ENCODE peak calls at places on chromosomes 7 and 10, in six cellular contexts. One of them, this sample, is unnamed.

GRCh38 chr7:37942934-37943610 is 22.6 kb downstream of the EPDR1 start:
- DNase-seq in foreskin fibroblast: peak
- DNase-seq in AG08396: no peak
- DNase-seq in HCT116: no peak
- DNase-seq in Kasumi-1: no peak
- DNase-seq in head of caudate nucleus: peak
- DNase-seq in this sample: no peak

GRCh38 chr10:125878957-125879835 is 1.9 kb downstream of the DHX32 start:
- DNase-seq in Kasumi-1: no peak
- DNase-seq in HCT116: peak
- DNase-seq in AG08396: peak
- DNase-seq in head of caudate nucleus: no peak
- DNase-seq in foreskin fibroblast: peak
- DNase-seq in this sample: peak

GRCh38 chr7:130987092-130987491 is 253.1 kb upstream of the KLF14 start:
- DNase-seq in Kasumi-1: no peak
- DNase-seq in head of caudate nucleus: no peak
- DNase-seq in AG08396: no peak
- DNase-seq in foreskin fibroblast: no peak
- DNase-seq in HCT116: no peak
- DNase-seq in this sample: no peak

GRCh38 chr7:19248681-19249080 is 103.5 kb upstream of the FERD3L start:
- DNase-seq in foreskin fibroblast: peak
- DNase-seq in Kasumi-1: no peak
- DNase-seq in HCT116: no peak
- DNase-seq in AG08396: peak
- DNase-seq in head of caudate nucleus: no peak
- DNase-seq in this sample: peak

GRCh38 chr10:6279540-6280267 is 77.0 kb downstream of the PFKFB3 start:
- DNase-seq in head of caudate nucleus: no peak
- DNase-seq in Kasumi-1: no peak
- DNase-seq in HCT116: peak
- DNase-seq in AG08396: peak
- DNase-seq in foreskin fibroblast: peak
- DNase-seq in this sample: peak

GRCh38 chr7:22093003-22093402 is 147.3 kb upstream of the CDCA7L start:
- DNase-seq in foreskin fibroblast: peak
- DNase-seq in Kasumi-1: no peak
- DNase-seq in HCT116: no peak
- DNase-seq in head of caudate nucleus: no peak
- DNase-seq in AG08396: no peak
- DNase-seq in this sample: no peak

GRCh38 chr7:95509199-95509598 is 23.5 kb downstream of the ASB4 start:
- DNase-seq in Kasumi-1: no peak
- DNase-seq in AG08396: peak
- DNase-seq in head of caudate nucleus: peak
- DNase-seq in HCT116: no peak
- DNase-seq in foreskin fibroblast: no peak
- DNase-seq in this sample: no peak

GRCh38 chr7:132113536-132114409 is 462.5 kb downstream of the PLXNA4 start:
- DNase-seq in head of caudate nucleus: no peak
- DNase-seq in AG08396: no peak
- DNase-seq in Kasumi-1: no peak
- DNase-seq in HCT116: no peak
- DNase-seq in foreskin fibroblast: no peak
- DNase-seq in this sample: no peak

GRCh38 chr7:75628055-75628454 is 110.7 kb downstream of the HIP1 start:
- DNase-seq in AG08396: no peak
- DNase-seq in head of caudate nucleus: no peak
- DNase-seq in HCT116: no peak
- DNase-seq in foreskin fibroblast: no peak
- DNase-seq in Kasumi-1: no peak
- DNase-seq in this sample: no peak

GRCh38 chr7:46839651-46840050 is 742.3 kb downstream of the TNS3 start:
- DNase-seq in AG08396: no peak
- DNase-seq in HCT116: no peak
- DNase-seq in foreskin fibroblast: peak
- DNase-seq in head of caudate nucleus: no peak
- DNase-seq in Kasumi-1: no peak
- DNase-seq in this sample: no peak

GRCh38 chr7:107874605-107875446 is 16.2 kb upstream of the DLD start:
- DNase-seq in foreskin fibroblast: peak
- DNase-seq in HCT116: peak
- DNase-seq in Kasumi-1: peak
- DNase-seq in AG08396: peak
- DNase-seq in head of caudate nucleus: no peak
- DNase-seq in this sample: peak

GRCh38 chr10:1280436-1281401 is 224.5 kb downstream of the WDR37 start:
- DNase-seq in AG08396: no peak
- DNase-seq in Kasumi-1: no peak
- DNase-seq in head of caudate nucleus: no peak
- DNase-seq in HCT116: no peak
- DNase-seq in foreskin fibroblast: no peak
- DNase-seq in this sample: no peak

GRCh38 chr10:113661332-113661731 is 2.5 kb downstream of the NRAP start:
- DNase-seq in HCT116: no peak
- DNase-seq in foreskin fibroblast: no peak
- DNase-seq in AG08396: no peak
- DNase-seq in Kasumi-1: no peak
- DNase-seq in head of caudate nucleus: no peak
- DNase-seq in this sample: no peak

GRCh38 chr10:58240531-58240930 is 27.2 kb downstream of the IPMK start:
- DNase-seq in Kasumi-1: no peak
- DNase-seq in AG08396: no peak
- DNase-seq in foreskin fibroblast: peak
- DNase-seq in HCT116: no peak
- DNase-seq in head of caudate nucleus: no peak
- DNase-seq in this sample: no peak

GRCh38 chr7:24318326-24318725 is 34.3 kb downstream of the NPY start:
- DNase-seq in head of caudate nucleus: no peak
- DNase-seq in HCT116: peak
- DNase-seq in foreskin fibroblast: no peak
- DNase-seq in Kasumi-1: no peak
- DNase-seq in AG08396: peak
- DNase-seq in this sample: no peak

GRCh38 chr7:5692112-5692844 is 89.2 kb downstream of the RNF216 start:
- DNase-seq in AG08396: peak
- DNase-seq in Kasumi-1: no peak
- DNase-seq in head of caudate nucleus: peak
- DNase-seq in foreskin fibroblast: peak
- DNase-seq in HCT116: no peak
- DNase-seq in this sample: peak

GRCh38 chr7:99123571-99124033 is 20.3 kb downstream of the SMURF1 start:
- DNase-seq in Kasumi-1: no peak
- DNase-seq in HCT116: no peak
- DNase-seq in foreskin fibroblast: peak
- DNase-seq in AG08396: no peak
- DNase-seq in head of caudate nucleus: no peak
- DNase-seq in this sample: no peak

GRCh38 chr10:60537697-60538096 is 148.0 kb upstream of the ANK3 start:
- DNase-seq in Kasumi-1: no peak
- DNase-seq in head of caudate nucleus: no peak
- DNase-seq in AG08396: no peak
- DNase-seq in HCT116: peak
- DNase-seq in foreskin fibroblast: peak
- DNase-seq in this sample: no peak

GRCh38 chr7:46606771-46607170 is 685.7 kb upstream of the IGFBP3 start:
- DNase-seq in foreskin fibroblast: no peak
- DNase-seq in AG08396: no peak
- DNase-seq in head of caudate nucleus: no peak
- DNase-seq in Kasumi-1: no peak
- DNase-seq in HCT116: no peak
- DNase-seq in this sample: no peak

GRCh38 chr7:31145339-31145738 is 93.2 kb downstream of the ADCYAP1R1 start:
- DNase-seq in foreskin fibroblast: no peak
- DNase-seq in HCT116: no peak
- DNase-seq in head of caudate nucleus: no peak
- DNase-seq in Kasumi-1: no peak
- DNase-seq in AG08396: no peak
- DNase-seq in this sample: no peak

GRCh38 chr10:94571528-94571927 is 25.9 kb downstream of the HELLS start:
- DNase-seq in Kasumi-1: no peak
- DNase-seq in head of caudate nucleus: no peak
- DNase-seq in HCT116: no peak
- DNase-seq in foreskin fibroblast: peak
- DNase-seq in AG08396: peak
- DNase-seq in this sample: peak

GRCh38 chr10:77949167-77949566 is 22.6 kb upstream of the DLG5 start:
- DNase-seq in foreskin fibroblast: peak
- DNase-seq in HCT116: peak
- DNase-seq in Kasumi-1: peak
- DNase-seq in AG08396: peak
- DNase-seq in head of caudate nucleus: no peak
- DNase-seq in this sample: peak

GRCh38 chr7:47817922-47818321 is 130.3 kb downstream of the PKD1L1 start:
- DNase-seq in foreskin fibroblast: peak
- DNase-seq in head of caudate nucleus: no peak
- DNase-seq in AG08396: no peak
- DNase-seq in Kasumi-1: no peak
- DNase-seq in HCT116: no peak
- DNase-seq in this sample: no peak

GRCh38 chr7:72099784-72100183 is 312.4 kb downstream of the CALN1 start:
- DNase-seq in head of caudate nucleus: no peak
- DNase-seq in Kasumi-1: no peak
- DNase-seq in foreskin fibroblast: no peak
- DNase-seq in AG08396: no peak
- DNase-seq in HCT116: no peak
- DNase-seq in this sample: no peak

GRCh38 chr7:17773289-17773626 is 167.0 kb downstream of the SNX13 start:
- DNase-seq in foreskin fibroblast: peak
- DNase-seq in HCT116: no peak
- DNase-seq in Kasumi-1: peak
- DNase-seq in AG08396: peak
- DNase-seq in head of caudate nucleus: no peak
- DNase-seq in this sample: peak

GRCh38 chr10:34505338-34505737 is 309.8 kb downstream of the PARD3 start:
- DNase-seq in head of caudate nucleus: no peak
- DNase-seq in foreskin fibroblast: peak
- DNase-seq in AG08396: no peak
- DNase-seq in Kasumi-1: no peak
- DNase-seq in HCT116: no peak
- DNase-seq in this sample: no peak

GRCh38 chr7:30263090-30263710 is 21.2 kb upstream of the ZNRF2 start:
- DNase-seq in foreskin fibroblast: no peak
- DNase-seq in HCT116: no peak
- DNase-seq in Kasumi-1: no peak
- DNase-seq in head of caudate nucleus: no peak
- DNase-seq in AG08396: no peak
- DNase-seq in this sample: no peak

GRCh38 chr10:126463306-126463705 is 75.0 kb upstream of the ADAM12 start:
- DNase-seq in Kasumi-1: peak
- DNase-seq in foreskin fibroblast: peak
- DNase-seq in head of caudate nucleus: no peak
- DNase-seq in HCT116: no peak
- DNase-seq in AG08396: no peak
- DNase-seq in this sample: no peak

GRCh38 chr7:152501506-152501905 is 65.7 kb upstream of the KMT2C start:
- DNase-seq in head of caudate nucleus: no peak
- DNase-seq in Kasumi-1: no peak
- DNase-seq in AG08396: no peak
- DNase-seq in foreskin fibroblast: no peak
- DNase-seq in HCT116: no peak
- DNase-seq in this sample: no peak

GRCh38 chr10:520402-520787 is 169.1 kb downstream of the DIP2C start:
- DNase-seq in foreskin fibroblast: peak
- DNase-seq in HCT116: no peak
- DNase-seq in AG08396: no peak
- DNase-seq in head of caudate nucleus: no peak
- DNase-seq in Kasumi-1: no peak
- DNase-seq in this sample: no peak

GRCh38 chr10:78896169-78896931 is 172.4 kb upstream of the ZMIZ1 start:
- DNase-seq in head of caudate nucleus: no peak
- DNase-seq in AG08396: no peak
- DNase-seq in Kasumi-1: no peak
- DNase-seq in HCT116: no peak
- DNase-seq in foreskin fibroblast: no peak
- DNase-seq in this sample: no peak

GRCh38 chr10:6065845-6066244 is 3.7 kb upstream of the IL2RA start:
- DNase-seq in head of caudate nucleus: no peak
- DNase-seq in foreskin fibroblast: no peak
- DNase-seq in Kasumi-1: peak
- DNase-seq in AG08396: no peak
- DNase-seq in HCT116: no peak
- DNase-seq in this sample: no peak

GRCh38 chr7:125606661-125607060 is 677.0 kb upstream of the POT1 start:
- DNase-seq in Kasumi-1: no peak
- DNase-seq in AG08396: no peak
- DNase-seq in head of caudate nucleus: no peak
- DNase-seq in HCT116: no peak
- DNase-seq in foreskin fibroblast: no peak
- DNase-seq in this sample: no peak

GRCh38 chr7:52958621-52959140 is 76.8 kb upstream of the POM121L12 start:
- DNase-seq in AG08396: no peak
- DNase-seq in foreskin fibroblast: no peak
- DNase-seq in head of caudate nucleus: no peak
- DNase-seq in HCT116: no peak
- DNase-seq in Kasumi-1: no peak
- DNase-seq in this sample: no peak

This sample was measured in hepatic stellate cell.